ENCODE peak calls at places on chromosomes 6 and 20, in four cellular contexts. R is thoracic aorta, N is T-helper 17 cell, X is upper lobe of right lung. G is an unnamed sample.
A peak's percentile ranks its signal among the peaks of the same experiment; 100 is the strongest.

GRCh38 chr6:152089992-152090391 is 282.5 kb downstream of the ESR1 start:
- ATAC-seq in R (peak; percentile 65), N (no peak), X (no peak), G (no peak)

GRCh38 chr20:21105429-21106170 is 558 bp downstream of the LINC00237 start:
- ATAC-seq in R (no peak), N (no peak), X (no peak), G (no peak)

GRCh38 chr6:62446647-62447316 is 160.8 kb upstream of the KHDRBS2 start:
- ATAC-seq in R (no peak), N (no peak), X (no peak), G (no peak)

GRCh38 chr6:163126741-163127140 is 287.8 kb upstream of the QKI start:
- ATAC-seq in R (no peak), N (no peak), X (peak; percentile 33), G (no peak)

GRCh38 chr6:117345292-117345610 is 79.9 kb downstream of the VGLL2 start:
- ATAC-seq in R (no peak), N (no peak), X (no peak), G (no peak)

GRCh38 chr20:56483970-56484369 is 15.5 kb downstream of the RTF2 start:
- ATAC-seq in R (no peak), N (peak; percentile 39), X (peak; percentile 46), G (no peak)

GRCh38 chr6:122484760-122485159 is 13.2 kb upstream of the SERINC1 start:
- ATAC-seq in R (no peak), N (no peak), X (no peak), G (no peak)

GRCh38 chr20:4633780-4634179 is 87.9 kb upstream of the PRND start:
- ATAC-seq in R (no peak), N (no peak), X (peak; percentile 80), G (no peak)

GRCh38 chr6:111750753-111751684 is 122.2 kb downstream of the FYN start:
- ATAC-seq in R (no peak), N (peak; percentile 83), X (peak; percentile 60), G (peak; percentile 77)